ENCODE peak calls at places on chromosomes 13 and 19, in six cellular contexts. R is thoracic aorta, I is AG04450, J is epithelial cell of esophagus, N is neural crest cell, P is osteoblast. Q is an unnamed sample.

GRCh38 chr19:49004964-49005614 is 11.4 kb downstream of the RUVBL2 start:
- DNase-seq in R (no peak), I (no peak), J (no peak), N (no peak), P (peak; percentile 13), Q (no peak)

GRCh38 chr13:51525567-51526165 is 58.6 kb upstream of the WDFY2 start:
- DNase-seq in R (no peak), I (no peak), J (peak; percentile 71), N (no peak), P (no peak), Q (no peak)

GRCh38 chr13:95254341-95254740 is 46.9 kb downstream of the ABCC4 start:
- DNase-seq in R (no peak), I (no peak), J (peak; percentile 53), N (no peak), P (no peak), Q (no peak)

GRCh38 chr19:31185261-31185660 is 164.0 kb downstream of the TSHZ3 start:
- DNase-seq in R (no peak), I (no peak), J (no peak), N (no peak), P (no peak), Q (no peak)

GRCh38 chr13:25232937-25233515 is 54.3 kb downstream of the MTMR6 start:
- DNase-seq in R (no peak), I (no peak), J (peak; percentile 43), N (no peak), P (no peak), Q (no peak)

GRCh38 chr19:19105365-19106060 is 32.8 kb downstream of the TMEM161A start:
- DNase-seq in R (no peak), I (no peak), J (peak; percentile 65), N (peak; percentile 74), P (peak; percentile 84), Q (peak; percentile 22)

GRCh38 chr19:55442372-55443044 is 592 bp downstream of the SHISA7 start:
- DNase-seq in R (no peak), I (no peak), J (no peak), N (no peak), P (peak; percentile 72), Q (no peak)

GRCh38 chr13:70889163-70889562 is 780.9 kb upstream of the KLHL1 start:
- DNase-seq in R (no peak), I (no peak), J (no peak), N (no peak), P (peak; percentile 3), Q (no peak)

GRCh38 chr19:51372649-51373504 is at the start of gene NKG7:
- DNase-seq in R (no peak), I (no peak), J (no peak), N (no peak), P (no peak), Q (no peak)

GRCh38 chr13:26719356-26719945 is 41.1 kb downstream of the GPR12 start:
- DNase-seq in R (no peak), I (no peak), J (no peak), N (no peak), P (no peak), Q (no peak)

GRCh38 chr13:46307554-46307953 is 79.5 kb downstream of the RUBCNL start:
- DNase-seq in R (no peak), I (no peak), J (peak; percentile 19), N (no peak), P (no peak), Q (no peak)

GRCh38 chr19:12800873-12801465 is 631 bp downstream of the PRDX2 start:
- DNase-seq in R (no peak), I (no peak), J (no peak), N (no peak), P (no peak), Q (no peak)

GRCh38 chr19:12801466-12802266 is at the start of the genes PRDX2 and THSD8:
- DNase-seq in R (no peak), I (no peak), J (peak; percentile 80), N (peak; percentile 77), P (peak; percentile 96), Q (no peak)

GRCh38 chr19:12804051-12804450 is 2.2 kb downstream of the THSD8 start:
- DNase-seq in R (no peak), I (no peak), J (no peak), N (no peak), P (no peak), Q (no peak)

GRCh38 chr19:12800344-12800732 is 1.3 kb downstream of the PRDX2 start:
- DNase-seq in R (no peak), I (no peak), J (no peak), N (no peak), P (peak; percentile 62), Q (no peak)

DNA sequence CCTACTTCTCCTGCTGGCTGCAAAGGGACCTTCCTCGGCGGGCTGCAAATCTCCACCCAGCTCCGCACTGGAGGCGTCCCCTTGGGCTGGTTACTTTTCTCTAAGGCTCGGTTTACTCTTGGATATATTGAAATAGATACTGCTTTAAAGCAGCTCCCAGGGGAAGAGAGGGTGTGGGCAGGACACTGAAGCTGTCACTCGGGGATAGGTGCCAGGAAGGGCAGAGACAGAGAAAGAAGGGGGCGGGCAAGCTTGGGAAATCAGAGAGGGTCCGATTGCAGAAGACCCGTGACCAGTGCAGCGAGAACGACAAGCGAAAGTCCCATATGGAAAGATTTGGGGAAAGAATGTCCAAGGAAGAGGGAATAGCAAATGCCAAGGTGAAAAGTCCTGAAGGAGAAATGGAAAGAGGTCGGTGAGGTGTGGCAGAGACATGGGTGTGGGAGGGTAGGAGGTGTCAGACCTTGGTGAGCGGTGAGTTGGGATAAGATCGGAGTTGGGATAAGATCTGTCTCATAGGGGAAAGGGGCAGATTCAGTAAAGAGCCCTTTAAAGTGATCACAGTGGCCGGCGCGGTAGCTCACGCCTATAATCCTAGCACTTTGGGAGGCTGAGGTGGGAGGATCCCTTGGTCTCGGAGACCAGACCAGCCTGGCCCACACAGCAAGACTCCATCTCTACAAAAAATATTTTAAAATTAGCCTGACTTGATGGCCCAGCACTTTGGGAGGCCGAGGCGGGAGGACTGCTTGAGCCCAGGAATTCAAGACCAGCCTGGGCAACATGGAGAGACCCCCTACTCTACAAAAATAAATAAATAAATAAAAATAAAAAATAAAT is 618 bp downstream of the THSD8 start:
- DNase-seq in R (no peak), I (no peak), J (no peak), N (no peak), P (peak; percentile 94), Q (no peak)
- TF ChIP-seq CTCF in R (no peak), I (peak; percentile 6), J (no peak), N (no peak), P (no peak), Q (no peak)

DNA sequence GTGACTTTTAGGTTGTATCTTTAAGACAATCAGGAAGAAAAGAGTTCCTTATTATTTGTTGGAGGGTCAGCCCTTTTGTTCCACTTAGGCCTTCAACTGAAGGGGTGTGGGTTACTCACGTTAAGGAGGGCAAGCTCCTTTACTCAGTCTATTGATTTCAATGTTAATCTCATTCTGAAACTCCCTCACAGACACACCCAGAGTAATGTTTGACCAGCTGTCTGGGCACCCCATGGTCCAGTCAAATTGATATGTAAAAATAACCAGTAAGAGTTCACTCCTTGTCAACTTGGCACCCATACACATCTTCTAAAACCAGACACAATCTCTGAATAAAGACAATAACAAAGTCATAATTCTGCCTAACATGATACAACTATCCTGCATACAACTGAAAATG is 292.9 kb downstream of the KLF5 start:
- DNase-seq in R (no peak), I (no peak), J (no peak), N (no peak), P (no peak), Q (no peak)
- TF ChIP-seq CTCF in R (no peak), I (no peak), J (no peak), N (no peak), P (no peak), Q (no peak)

DNA sequence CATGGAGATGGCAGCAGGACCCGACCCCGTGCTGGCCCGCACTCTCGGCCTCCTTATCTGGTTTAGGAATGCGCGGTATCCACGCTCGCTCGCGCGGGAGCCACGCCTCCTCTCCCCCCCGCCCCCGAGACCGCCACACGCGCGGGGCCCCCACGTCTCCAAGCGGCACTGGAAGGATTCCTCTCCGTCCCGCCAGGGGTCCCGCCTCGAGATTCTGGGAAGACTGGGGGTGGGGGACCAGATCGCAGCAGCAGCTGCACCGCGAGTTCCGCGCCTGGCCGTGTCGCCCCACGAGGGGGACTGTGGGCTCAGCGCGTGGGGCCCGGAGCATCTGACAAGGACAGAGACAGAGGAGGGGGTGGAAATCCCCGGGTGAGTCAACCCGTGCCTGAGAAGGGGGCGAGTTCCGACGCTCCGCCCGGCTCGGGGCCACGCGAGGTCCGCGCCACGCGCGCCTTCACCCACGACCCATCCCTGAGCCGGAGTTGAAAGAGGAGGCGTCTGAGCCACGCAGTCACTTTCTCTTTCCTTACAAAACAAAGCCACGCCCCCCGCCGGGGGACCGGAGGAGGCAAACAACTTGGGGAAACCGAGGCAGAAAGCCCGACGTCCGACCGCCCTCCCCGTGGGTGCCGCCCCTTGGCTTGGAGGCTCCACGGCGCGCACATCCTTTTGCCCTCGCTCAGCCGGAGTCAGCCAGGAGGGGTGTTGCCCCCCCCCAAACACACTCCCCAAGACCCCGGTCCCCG is 802 bp downstream of the S1PR2 start:
- DNase-seq in R (no peak), I (no peak), J (no peak), N (peak; percentile 51), P (peak; percentile 91), Q (no peak)
- TF ChIP-seq CTCF in R (no peak), I (peak; percentile 28), J (no peak), N (peak; percentile 28), P (no peak), Q (peak; percentile 7)

GRCh38 chr19:16899566-16900075 is 10.8 kb downstream of the F2RL3 start:
- DNase-seq in R (no peak), I (no peak), J (peak; percentile 24), N (peak; percentile 29), P (peak; percentile 98), Q (no peak)
- TF ChIP-seq CTCF in R (no peak), I (peak; percentile 57), J (peak; percentile 39), N (peak; percentile 62), P (peak; percentile 62), Q (peak; percentile 49)

GRCh38 chr13:30107536-30108136 is 199.7 kb downstream of the KATNAL1 start:
- DNase-seq in R (no peak), I (no peak), J (peak; percentile 82), N (no peak), P (no peak), Q (no peak)

GRCh38 chr13:30108216-30108912 is 199.0 kb downstream of the KATNAL1 start:
- DNase-seq in R (no peak), I (no peak), J (no peak), N (no peak), P (no peak), Q (no peak)

GRCh38 chr13:30103161-30103858 is 204.0 kb downstream of the KATNAL1 start:
- DNase-seq in R (no peak), I (no peak), J (no peak), N (no peak), P (no peak), Q (no peak)

GRCh38 chr13:30107126-30107525 is 200.2 kb downstream of the KATNAL1 start:
- DNase-seq in R (no peak), I (no peak), J (no peak), N (no peak), P (no peak), Q (no peak)

GRCh38 chr13:30105381-30105780 is 202.0 kb downstream of the KATNAL1 start:
- DNase-seq in R (no peak), I (no peak), J (no peak), N (no peak), P (no peak), Q (no peak)
- TF ChIP-seq CTCF in R (no peak), I (no peak), J (no peak), N (no peak), P (no peak), Q (no peak)

Q was measured in AG09319.